ENCODE peak calls at places on chromosomes 6 and 20, in eight cellular contexts. I, N, E, L, D, J, H and U are unnamed samples.

GRCh38 chr6:52330470-52330869 is 31.5 kb upstream of the PAQR8 start:
- DNase-seq in D (no peak), L (no peak), E (no peak), I (peak), H (no peak), N (no peak), J (no peak), U (no peak)

GRCh38 chr20:36241678-36242077 is 5.4 kb downstream of the AAR2 start:
- DNase-seq in L (no peak), D (no peak), I (no peak), N (no peak), E (no peak), J (no peak), H (no peak), U (no peak)

GRCh38 chr20:4684837-4685413 is 36.8 kb upstream of the PRND start:
- DNase-seq in E (peak), I (no peak), J (no peak), N (peak), H (no peak), D (no peak), L (no peak), U (no peak)

GRCh38 chr6:128560966-128561365 is 40.6 kb upstream of the PTPRK start:
- DNase-seq in H (no peak), E (no peak), N (no peak), L (no peak), I (no peak), J (no peak), D (no peak), U (no peak)

GRCh38 chr6:9537381-9537780 is 877.5 kb downstream of the TFAP2A start:
- DNase-seq in L (no peak), H (no peak), I (no peak), D (no peak), E (no peak), N (peak), J (no peak), U (no peak)

GRCh38 chr6:71473908-71474307 is 185.3 kb downstream of the OGFRL1 start:
- DNase-seq in H (peak), I (peak), D (no peak), L (no peak), N (peak), E (no peak), J (peak), U (no peak)

GRCh38 chr20:49247792-49248191 is 28.6 kb downstream of the DDX27 start:
- DNase-seq in I (no peak), H (no peak), L (no peak), N (no peak), D (no peak), J (no peak), E (no peak), U (no peak)

GRCh38 chr20:39874049-39874893 is 814.8 kb downstream of the MAFB start:
- DNase-seq in H (no peak), I (peak), E (peak), N (peak), D (peak), J (peak), L (peak), U (peak)

GRCh38 chr6:156776470-156776840 is 723 bp upstream of the ARID1B start:
- DNase-seq in D (no peak), I (no peak), L (no peak), H (no peak), E (no peak), J (no peak), N (no peak), U (no peak)

GRCh38 chr20:63738687-63739128 is 868 bp upstream of the SLC2A4RG start:
- DNase-seq in J (peak), N (no peak), D (peak), I (peak), H (no peak), L (no peak), E (no peak), U (no peak)

GRCh38 chr6:71134929-71135642 is 153.5 kb upstream of the OGFRL1 start:
- DNase-seq in N (no peak), I (no peak), J (no peak), H (no peak), E (no peak), D (no peak), L (no peak), U (no peak)

GRCh38 chr6:39555136-39555535 is 170.1 kb downstream of the KIF6 start:
- DNase-seq in H (no peak), I (no peak), N (no peak), E (no peak), L (no peak), D (no peak), J (no peak), U (no peak)

GRCh38 chr6:5338177-5338960 is 77.1 kb downstream of the FARS2 start:
- DNase-seq in N (no peak), L (no peak), H (no peak), J (no peak), D (no peak), E (no peak), I (no peak), U (no peak)

GRCh38 chr6:155216312-155217028 is 47.3 kb upstream of the CLDN20 start:
- DNase-seq in E (no peak), L (peak), J (no peak), H (no peak), I (no peak), D (no peak), N (no peak), U (peak)

GRCh38 chr6:53033764-53034163 is 31.4 kb upstream of the FBXO9 start:
- DNase-seq in H (no peak), I (no peak), L (no peak), J (no peak), E (no peak), N (peak), D (no peak), U (no peak)

GRCh38 chr6:168138436-168138835 is 59.4 kb upstream of the FRMD1 start:
- DNase-seq in J (no peak), N (no peak), L (no peak), H (no peak), E (no peak), D (no peak), I (no peak), U (no peak)

GRCh38 chr6:133306876-133307275 is 65.7 kb downstream of the EYA4 start:
- DNase-seq in D (no peak), J (no peak), I (no peak), N (no peak), E (no peak), L (no peak), H (no peak), U (no peak)

GRCh38 chr20:56343861-56344381 is 14.9 kb upstream of the FAM210B start:
- DNase-seq in E (no peak), L (peak), N (no peak), H (no peak), J (no peak), I (peak), D (peak), U (peak)

GRCh38 chr6:85662251-85662650 is 19.6 kb upstream of the SYNCRIP start:
- DNase-seq in I (no peak), N (no peak), L (no peak), H (no peak), J (no peak), E (no peak), D (no peak), U (no peak)

GRCh38 chr20:47561175-47561574 is 59.5 kb downstream of the NCOA3 start:
- DNase-seq in J (no peak), N (no peak), L (no peak), D (no peak), H (no peak), E (no peak), I (no peak), U (no peak)

GRCh38 chr6:168035098-168035660 is 37.7 kb downstream of the KIF25 start:
- DNase-seq in E (no peak), H (no peak), N (peak), L (peak), J (no peak), I (peak), D (peak), U (no peak)

GRCh38 chr6:18330548-18331066 is 56.5 kb upstream of the RNF144B start:
- DNase-seq in I (no peak), J (no peak), H (no peak), L (no peak), N (no peak), D (no peak), E (no peak), U (no peak)

GRCh38 chr6:80163754-80164187 is 57.3 kb downstream of the BCKDHB start:
- DNase-seq in N (peak), I (no peak), D (no peak), H (no peak), E (peak), J (no peak), L (no peak), U (no peak)

GRCh38 chr20:38050691-38051090 is 17.1 kb downstream of the RPRD1B start:
- DNase-seq in I (no peak), N (no peak), D (no peak), J (no peak), H (no peak), E (no peak), L (no peak), U (no peak)

GRCh38 chr6:106823732-106824351 is 150.7 kb downstream of the CD24 start:
- DNase-seq in I (peak), E (no peak), H (no peak), D (no peak), N (no peak), L (no peak), J (no peak), U (no peak)

GRCh38 chr6:75488026-75488425 is 5.6 kb downstream of the FILIP1 start:
- DNase-seq in J (no peak), E (no peak), I (no peak), D (no peak), N (no peak), H (no peak), L (no peak), U (no peak)

GRCh38 chr6:90219168-90219985 is 77.3 kb downstream of the BACH2 start:
- DNase-seq in H (no peak), N (peak), D (peak), J (no peak), L (peak), E (no peak), I (no peak), U (no peak)

GRCh38 chr20:25380945-25381614 is 9.6 kb downstream of the ABHD12 start:
- DNase-seq in E (no peak), D (no peak), H (no peak), J (no peak), N (no peak), L (no peak), I (no peak), U (no peak)

GRCh38 chr6:100301731-100302130 is 163.0 kb downstream of the SIM1 start:
- DNase-seq in N (no peak), L (no peak), D (no peak), J (no peak), I (no peak), H (no peak), E (no peak), U (no peak)

GRCh38 chr6:100304575-100304974 is 160.1 kb downstream of the SIM1 start:
- DNase-seq in L (no peak), E (no peak), H (no peak), D (no peak), N (no peak), J (no peak), I (no peak), U (no peak)

GRCh38 chr6:100305237-100305869 is 159.4 kb downstream of the SIM1 start:
- DNase-seq in H (no peak), J (no peak), E (no peak), N (no peak), D (no peak), L (no peak), I (no peak), U (no peak)

GRCh38 chr6:100296810-100297544 is 167.7 kb downstream of the SIM1 start:
- DNase-seq in D (no peak), J (no peak), L (no peak), E (peak), N (peak), I (no peak), H (no peak), U (no peak)

DNA sequence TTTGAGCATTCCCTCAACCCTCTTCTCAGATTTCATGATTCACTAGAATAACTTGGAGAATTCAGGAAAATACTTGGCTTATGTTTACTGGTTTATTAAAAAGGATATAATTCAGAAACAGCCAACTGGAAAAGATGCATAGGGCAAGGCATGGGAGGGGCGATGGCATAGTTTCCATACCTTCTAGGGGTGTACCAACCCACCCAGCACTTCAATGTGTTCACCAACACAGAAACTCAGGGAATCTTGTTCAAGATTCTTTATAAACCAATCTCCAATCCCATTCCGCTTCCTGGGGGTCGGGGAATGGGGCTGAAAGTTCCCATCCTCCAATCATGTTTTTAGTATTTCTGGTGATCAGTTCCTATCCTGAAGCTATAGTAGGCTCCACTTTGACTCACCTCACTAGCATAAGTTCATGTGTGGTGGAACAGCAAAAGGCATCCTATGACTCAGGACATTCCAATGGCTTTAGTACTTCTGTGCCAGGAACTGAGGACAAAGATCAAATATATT is 164.4 kb downstream of the SIM1 start:
- DNase-seq in L (no peak), H (no peak), I (no peak), N (peak), D (no peak), J (no peak), E (peak), U (no peak)
- H3K27ac ChIP-seq in L (no peak), H (no peak), I (no peak), N (peak), D (no peak), J (no peak), E (peak), U (no peak)

GRCh38 chr6:4322134-4322845 is 186.9 kb upstream of the ECI2 start:
- DNase-seq in N (no peak), L (no peak), E (no peak), I (no peak), J (no peak), H (no peak), D (no peak), U (no peak)

GRCh38 chr6:4323322-4323721 is 187.9 kb upstream of the ECI2 start:
- DNase-seq in I (no peak), L (no peak), D (no peak), H (no peak), J (no peak), E (no peak), N (no peak), U (no peak)

GRCh38 chr6:4319992-4320683 is 184.8 kb upstream of the ECI2 start:
- DNase-seq in N (no peak), J (no peak), H (no peak), D (no peak), L (no peak), E (no peak), I (no peak), U (no peak)

GRCh38 chr6:4322846-4323309 is 187.5 kb upstream of the ECI2 start:
- DNase-seq in D (no peak), L (no peak), N (no peak), J (no peak), H (no peak), E (no peak), I (no peak), U (no peak)

DNA sequence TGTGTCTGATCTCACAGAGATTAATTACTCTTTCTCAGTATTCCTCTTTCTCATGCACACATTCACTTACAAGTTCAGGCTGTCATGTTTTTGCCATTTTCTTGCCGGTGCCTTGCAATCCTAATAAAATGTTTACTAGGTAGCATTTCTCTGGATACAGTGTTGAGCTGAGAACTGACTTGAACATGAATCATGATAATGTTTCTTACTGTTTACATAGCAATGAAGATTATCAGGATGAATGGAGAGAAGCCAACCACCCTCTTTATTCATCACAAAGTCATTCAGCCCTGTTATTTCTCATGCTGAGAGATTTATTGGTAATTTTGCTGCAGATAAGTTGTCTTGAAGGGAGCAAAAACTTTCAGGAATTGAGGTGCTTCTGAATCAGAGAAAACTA is 185.5 kb upstream of the ECI2 start:
- DNase-seq in D (no peak), I (no peak), N (peak), H (no peak), E (no peak), J (no peak), L (no peak), U (no peak)
- H3K27ac ChIP-seq in D (no peak), I (no peak), N (peak), H (no peak), E (no peak), J (no peak), L (no peak), U (no peak)

GRCh38 chr6:33201147-33201545 is 479 bp downstream of the SLC39A7 start:
- DNase-seq in J (no peak), I (no peak), E (no peak), H (no peak), D (no peak), L (no peak), N (no peak), U (no peak)
- H3K27ac ChIP-seq in J (peak), I (peak), E (peak), H (peak), D (peak), L (peak), N (peak), U (peak)

DNA sequence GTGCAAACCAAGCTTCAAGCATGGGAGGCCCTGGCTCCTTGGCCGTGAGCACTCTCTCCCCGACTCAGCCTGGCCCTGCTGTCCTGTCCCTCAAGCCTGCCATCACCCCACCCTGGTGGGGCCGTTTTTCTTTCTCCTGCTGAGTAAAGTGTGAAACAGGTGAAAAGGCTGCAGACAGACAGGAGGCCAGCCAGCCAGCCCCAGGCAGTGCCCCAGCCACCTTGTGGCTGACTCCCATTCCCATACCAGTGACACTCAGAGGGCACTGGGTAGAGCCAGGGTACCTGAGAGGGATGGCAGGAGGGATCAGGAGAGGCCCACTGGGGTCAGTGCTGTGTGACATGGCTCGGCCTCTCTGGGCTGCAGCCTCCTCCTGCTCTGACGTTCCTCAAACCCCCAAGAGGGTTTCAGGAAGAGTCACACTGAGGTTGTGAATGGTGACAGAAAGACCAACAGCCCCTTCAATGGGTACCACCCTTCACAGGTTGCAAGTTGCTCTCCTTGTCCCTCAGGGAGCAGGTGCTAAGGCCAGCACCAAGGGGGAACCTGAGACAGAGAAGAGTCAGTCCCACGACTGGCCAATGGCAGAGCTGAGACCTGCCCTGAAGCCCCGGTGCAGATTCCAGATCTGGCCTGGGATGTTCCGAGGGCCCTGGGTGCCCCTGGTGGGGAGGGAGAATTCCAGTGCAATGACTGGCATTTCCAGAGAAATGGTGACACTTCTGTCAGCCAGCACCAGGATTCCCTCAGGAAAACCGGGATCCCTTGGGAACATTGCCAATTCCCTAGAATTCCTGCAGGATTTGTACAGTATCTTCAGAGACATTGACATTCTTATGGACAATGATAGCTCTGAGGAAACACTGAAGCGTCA is 35.8 kb upstream of the BPIFA2 start:
- DNase-seq in N (no peak), L (no peak), D (no peak), H (no peak), J (no peak), I (no peak), E (no peak), U (no peak)
- H3K27ac ChIP-seq in N (no peak), L (no peak), D (no peak), H (no peak), J (no peak), I (no peak), E (no peak), U (no peak)

DNA sequence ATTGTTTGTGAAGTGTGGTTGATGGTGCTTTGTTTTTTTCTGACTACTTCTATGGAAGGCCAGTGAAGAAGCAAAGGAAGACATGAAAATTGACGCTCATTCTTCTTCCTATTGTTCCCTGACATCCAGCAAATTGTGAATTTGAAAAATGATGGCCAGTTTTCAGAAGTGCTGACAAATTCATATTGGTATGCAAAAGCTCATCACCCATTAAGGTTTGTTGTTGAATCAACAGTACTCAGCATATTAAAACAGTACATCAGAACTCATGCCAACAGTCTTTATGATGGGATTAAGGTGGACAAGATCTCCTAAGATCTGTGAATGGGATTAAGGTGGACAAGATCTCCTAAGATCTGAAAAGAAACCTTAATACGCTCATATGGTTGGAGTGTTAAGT is 1.0 kb upstream of the MTG2 start:
- DNase-seq in L (no peak), J (no peak), E (no peak), N (no peak), H (no peak), D (no peak), I (no peak), U (no peak)
- H3K27ac ChIP-seq in L (peak), J (peak), E (peak), N (no peak), H (peak), D (no peak), I (no peak), U (no peak)

GRCh38 chr6:11277275-11278206 is 45.1 kb upstream of the NEDD9 start:
- DNase-seq in E (no peak), J (no peak), H (no peak), I (no peak), N (peak), L (no peak), D (no peak), U (no peak)
- H3K27ac ChIP-seq in E (no peak), J (no peak), H (peak), I (peak), N (peak), L (no peak), D (no peak), U (no peak)